ENCODE peak calls at places on chromosomes 12 and 14, in four cellular contexts. R, A, W and K are unnamed samples.

GRCh38 chr12:58277231-58277630 is 335.9 kb downstream of the ATP23 start:
- DNase-seq in R (no peak), A (no peak), W (no peak), K (no peak)

GRCh38 chr14:92586001-92586947 is 72.7 kb downstream of the RIN3 start:
- DNase-seq in R (peak; percentile 79), A (no peak), W (no peak), K (no peak)

GRCh38 chr12:24756479-24757024 is 192.3 kb downstream of the BCAT1 start:
- DNase-seq in R (no peak), A (no peak), W (no peak), K (no peak)

GRCh38 chr14:49196327-49196726 is 389.9 kb downstream of the RPS29 start:
- DNase-seq in R (no peak), A (no peak), W (no peak), K (no peak)

GRCh38 chr12:103676863-103677262 is 89.8 kb downstream of the STAB2 start:
- DNase-seq in R (no peak), A (no peak), W (no peak), K (no peak)

GRCh38 chr12:131865196-131865875 is 29.1 kb upstream of the ULK1 start:
- DNase-seq in R (no peak), A (no peak), W (no peak), K (no peak)

GRCh38 chr12:30110505-30110904 is 326.8 kb upstream of the TMTC1 start:
- DNase-seq in R (no peak), A (no peak), W (no peak), K (no peak)

GRCh38 chr14:59482471-59483331 is 1.5 kb downstream of the L3HYPDH start:
- DNase-seq in R (no peak), A (no peak), W (no peak), K (no peak)

GRCh38 chr14:23727566-23728335 is 91.6 kb downstream of the DHRS2 start:
- DNase-seq in R (no peak), A (no peak), W (no peak), K (no peak)

GRCh38 chr12:45989277-45989856 is 1.0 kb downstream of the SCAF11 start:
- DNase-seq in R (no peak), A (no peak), W (no peak), K (peak; percentile 1)

GRCh38 chr14:96100171-96101064 is 61.3 kb downstream of the C14orf132 start:
- DNase-seq in R (peak; percentile 52), A (no peak), W (peak; percentile 64), K (peak; percentile 78)

GRCh38 chr12:47004634-47005033 is 74.8 kb upstream of the PCED1B start:
- DNase-seq in R (no peak), A (no peak), W (no peak), K (no peak)

GRCh38 chr12:21813751-21814150 is 39.2 kb upstream of the KCNJ8 start:
- DNase-seq in R (no peak), A (no peak), W (no peak), K (no peak)

GRCh38 chr14:60815371-60815770 is 80.8 kb downstream of the MNAT1 start:
- DNase-seq in R (no peak), A (no peak), W (no peak), K (no peak)